ENCODE peak calls at places on chromosome 5, in five cellular contexts. Y is OCI-LY7, K is cardiac fibroblast, Q is fibroblast of lung, A is A549. P is an unnamed sample.

GRCh38 chr5:9464478-9464877 is 81.4 kb downstream of the SEMA5A start:
- DNase-seq in Y (no peak), K (no peak), Q (no peak), A (no peak), P (no peak)

GRCh38 chr5:8340261-8340660 is 471.3 kb downstream of the MTRR start:
- DNase-seq in Y (no peak), K (peak; percentile 4), Q (no peak), A (no peak), P (no peak)

GRCh38 chr5:167953151-167953788 is 338.2 kb upstream of the WWC1 start:
- DNase-seq in Y (no peak), K (no peak), Q (no peak), A (no peak), P (no peak)

GRCh38 chr5:14050821-14051220 is 92.3 kb upstream of the TRIO start:
- DNase-seq in Y (no peak), K (no peak), Q (peak; percentile 73), A (no peak), P (no peak)

GRCh38 chr5:65808261-65808741 is 86.3 kb downstream of the NLN start:
- DNase-seq in Y (no peak), K (no peak), Q (no peak), A (no peak), P (no peak)

GRCh38 chr5:83589786-83590185 is 118.2 kb downstream of the VCAN start:
- DNase-seq in Y (no peak), K (no peak), Q (no peak), A (no peak), P (no peak)

GRCh38 chr5:125160787-125161502 is 414.5 kb upstream of the ZNF608 start:
- DNase-seq in Y (no peak), K (peak; percentile 29), Q (no peak), A (no peak), P (no peak)

GRCh38 chr5:18202147-18202546 is 567.9 kb downstream of the TAF11L14 start:
- DNase-seq in Y (no peak), K (no peak), Q (peak; percentile 2), A (no peak), P (no peak)

GRCh38 chr5:67516959-67517358 is 320.4 kb upstream of the CD180 start:
- DNase-seq in Y (no peak), K (peak; percentile 73), Q (peak; percentile 83), A (peak; percentile 12), P (no peak)

GRCh38 chr5:179357036-179357435 is 11.8 kb upstream of the ADAMTS2 start:
- DNase-seq in Y (no peak), K (peak; percentile 70), Q (peak; percentile 78), A (no peak), P (no peak)

GRCh38 chr5:95591490-95591901 is 28.4 kb upstream of the GPR150 start:
- DNase-seq in Y (no peak), K (peak; percentile 65), Q (peak; percentile 67), A (peak; percentile 9), P (no peak)

GRCh38 chr5:7094626-7095025 is 301.3 kb upstream of the ADCY2 start:
- DNase-seq in Y (peak; percentile 4), K (no peak), Q (no peak), A (no peak), P (no peak)

GRCh38 chr5:115838885-115839518 is 2.4 kb downstream of the ATG12 start:
- DNase-seq in Y (peak; percentile 79), K (peak; percentile 70), Q (peak; percentile 72), A (peak; percentile 61), P (no peak)

GRCh38 chr5:33206962-33207506 is 233.7 kb upstream of the TARS1 start:
- DNase-seq in Y (no peak), K (no peak), Q (no peak), A (no peak), P (no peak)

GRCh38 chr5:158054073-158054387 is 195.1 kb upstream of the CLINT1 start:
- DNase-seq in Y (no peak), K (no peak), Q (no peak), A (no peak), P (no peak)

GRCh38 chr5:6829150-6829784 is 116.0 kb downstream of the TENT4A start:
- DNase-seq in Y (no peak), K (no peak), Q (no peak), A (no peak), P (peak; percentile 46)

GRCh38 chr5:65481635-65482271 is at the start of gene ADAMTS6:
- DNase-seq in Y (peak; percentile 90), K (peak; percentile 99), Q (peak; percentile 99), A (peak; percentile 68), P (peak; percentile 92)

GRCh38 chr5:174550026-174550425 is 174.4 kb upstream of the MSX2 start:
- DNase-seq in Y (no peak), K (no peak), Q (no peak), A (no peak), P (no peak)

GRCh38 chr5:81969912-81970311 is 1.9 kb upstream of the ATG10 start:
- DNase-seq in Y (no peak), K (no peak), Q (no peak), A (no peak), P (no peak)

GRCh38 chr5:145101246-145101645 is 733.9 kb downstream of the PRELID2 start:
- DNase-seq in Y (peak; percentile 2), K (no peak), Q (peak; percentile 2), A (peak; percentile 9), P (no peak)

GRCh38 chr5:61597684-61598083 is 265.6 kb downstream of the ZSWIM6 start:
- DNase-seq in Y (no peak), K (no peak), Q (no peak), A (no peak), P (no peak)

GRCh38 chr5:1168751-1169607 is 32.4 kb upstream of the SLC6A19 start:
- DNase-seq in Y (no peak), K (no peak), Q (no peak), A (no peak), P (no peak)

GRCh38 chr5:96256795-96257470 is 176.1 kb downstream of the PCSK1 start:
- DNase-seq in Y (peak; percentile 8), K (peak; percentile 70), Q (peak; percentile 81), A (peak; percentile 86), P (no peak)

GRCh38 chr5:152527358-152528048 is 122.4 kb upstream of the NMUR2 start:
- DNase-seq in Y (no peak), K (no peak), Q (no peak), A (no peak), P (no peak)

GRCh38 chr5:152529456-152529855 is 124.4 kb upstream of the NMUR2 start:
- DNase-seq in Y (no peak), K (no peak), Q (no peak), A (no peak), P (no peak)

DNA sequence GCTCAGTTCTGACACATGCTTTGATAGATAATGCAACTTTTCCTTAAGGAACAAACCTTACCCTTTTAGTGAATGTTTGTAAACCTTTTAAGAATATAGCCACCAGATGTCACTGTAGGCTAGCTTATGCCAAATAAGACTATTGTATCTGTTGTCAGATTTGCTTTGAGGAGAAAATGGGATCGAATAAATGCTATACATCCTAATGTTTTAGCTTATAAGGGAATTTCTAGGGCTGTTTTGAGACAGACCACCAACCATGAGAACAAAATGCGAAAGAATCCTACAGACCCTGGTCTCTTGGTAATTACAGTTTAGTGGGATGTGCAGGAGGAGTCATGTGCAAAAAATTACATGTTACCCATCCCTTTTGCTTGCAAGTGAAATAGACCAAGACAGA is 127.6 kb upstream of the NMUR2 start:
- DNase-seq in Y (peak; percentile 54), K (peak; percentile 65), Q (peak; percentile 76), A (peak; percentile 66), P (no peak)
- TF ChIP-seq CTCF in Y (peak; percentile 77), K (peak; percentile 27), Q (peak; percentile 26), A (peak; percentile 67), P (peak; percentile 68)

GRCh38 chr5:109691248-109691574 is 1.5 kb downstream of the MAN2A1 start:
- DNase-seq in Y (no peak), K (no peak), Q (no peak), A (no peak), P (no peak)
- TF ChIP-seq CTCF in Y (peak; percentile 30), K (no peak), Q (no peak), A (no peak), P (peak; percentile 4)

GRCh38 chr5:142171270-142171669 is 62.7 kb downstream of the NDFIP1 start:
- DNase-seq in Y (no peak), K (no peak), Q (no peak), A (no peak), P (no peak)
- TF ChIP-seq CTCF in Y (peak; percentile 28), K (no peak), Q (no peak), A (no peak), P (no peak)

GRCh38 chr5:93252165-93252564 is 328.9 kb downstream of the NR2F1-AS1 start:
- DNase-seq in Y (no peak), K (peak; percentile 9), Q (no peak), A (peak; percentile 17), P (no peak)
- TF ChIP-seq CTCF in Y (no peak), K (peak; percentile 18), Q (no peak), A (no peak), P (peak; percentile 10)

GRCh38 chr5:43903129-43903528 is 300.1 kb downstream of the NNT start:
- DNase-seq in Y (no peak), K (no peak), Q (no peak), A (no peak), P (no peak)
- TF ChIP-seq CTCF in Y (no peak), K (no peak), Q (no peak), A (no peak), P (no peak)

DNA sequence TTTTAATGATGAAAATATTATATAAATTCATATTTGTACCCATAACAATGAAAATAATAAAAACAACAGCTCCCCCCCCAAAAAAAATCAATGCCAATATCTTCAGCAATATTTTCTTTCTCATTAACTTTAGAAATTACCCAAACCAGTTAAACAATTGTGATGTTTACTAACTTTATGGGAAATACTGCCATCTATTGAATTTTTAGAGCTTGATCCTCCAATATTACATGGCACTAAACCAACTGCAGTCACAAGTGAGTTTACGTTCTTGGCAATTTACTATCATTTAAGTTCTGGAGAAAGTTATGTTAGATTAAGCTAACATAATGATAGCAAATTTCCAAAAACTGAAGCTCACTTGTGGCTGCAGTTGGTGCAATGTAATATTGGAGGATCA is 379.6 kb downstream of the CDH18 start:
- DNase-seq in Y (peak; percentile 29), K (no peak), Q (peak; percentile 34), A (peak; percentile 12), P (no peak)
- TF ChIP-seq CTCF in Y (peak; percentile 77), K (no peak), Q (no peak), A (no peak), P (peak; percentile 6)

GRCh38 chr5:138575194-138576015 is at the start of gene HSPA9:
- DNase-seq in Y (peak; percentile 99), K (peak; percentile 100), Q (peak; percentile 100), A (peak; percentile 100), P (peak; percentile 99)
- TF ChIP-seq CTCF in Y (no peak), K (no peak), Q (peak; percentile 4), A (no peak), P (no peak)

P was measured in osteocyte.